ENCODE peak calls at places on chromosomes 3 and 15, in nine cellular contexts. One of them, this sample, is unnamed.

GRCh38 chr3:177439729-177440269 is 242.5 kb upstream of the TBL1XR1 start:
- DNase-seq in IMR-90: peak
- DNase-seq in astrocyte: peak
- DNase-seq in choroid plexus epithelial cell: no peak
- DNase-seq in endodermal cell: no peak
- DNase-seq in cardiac muscle cell: no peak
- DNase-seq in fibroblast of mammary gland: peak
- DNase-seq in HFF-Myc: no peak
- DNase-seq in GM06990: no peak
- DNase-seq in this sample: peak

GRCh38 chr3:71061037-71061436 is 522.5 kb downstream of the FOXP1 start:
- DNase-seq in choroid plexus epithelial cell: no peak
- DNase-seq in astrocyte: no peak
- DNase-seq in cardiac muscle cell: no peak
- DNase-seq in HFF-Myc: no peak
- DNase-seq in fibroblast of mammary gland: no peak
- DNase-seq in endodermal cell: no peak
- DNase-seq in IMR-90: no peak
- DNase-seq in GM06990: no peak
- DNase-seq in this sample: peak

GRCh38 chr15:41417418-41417811 is 520 bp downstream of the RTF1 start:
- DNase-seq in choroid plexus epithelial cell: peak
- DNase-seq in IMR-90: peak
- DNase-seq in HFF-Myc: no peak
- DNase-seq in endodermal cell: no peak
- DNase-seq in GM06990: no peak
- DNase-seq in fibroblast of mammary gland: peak
- DNase-seq in cardiac muscle cell: no peak
- DNase-seq in astrocyte: no peak
- DNase-seq in this sample: peak

GRCh38 chr3:118927449-118927848 is 107.2 kb downstream of the IGSF11 start:
- DNase-seq in endodermal cell: no peak
- DNase-seq in cardiac muscle cell: no peak
- DNase-seq in GM06990: no peak
- DNase-seq in IMR-90: no peak
- DNase-seq in choroid plexus epithelial cell: no peak
- DNase-seq in astrocyte: no peak
- DNase-seq in HFF-Myc: no peak
- DNase-seq in fibroblast of mammary gland: no peak
- DNase-seq in this sample: no peak

GRCh38 chr3:98630416-98630815 is 37.0 kb upstream of the CPOX start:
- DNase-seq in IMR-90: no peak
- DNase-seq in fibroblast of mammary gland: no peak
- DNase-seq in HFF-Myc: no peak
- DNase-seq in choroid plexus epithelial cell: no peak
- DNase-seq in GM06990: no peak
- DNase-seq in endodermal cell: no peak
- DNase-seq in cardiac muscle cell: no peak
- DNase-seq in astrocyte: no peak
- DNase-seq in this sample: no peak

GRCh38 chr15:71316911-71317310 is 201.6 kb downstream of the THSD4 start:
- DNase-seq in HFF-Myc: no peak
- DNase-seq in IMR-90: peak
- DNase-seq in choroid plexus epithelial cell: peak
- DNase-seq in cardiac muscle cell: no peak
- DNase-seq in endodermal cell: no peak
- DNase-seq in GM06990: no peak
- DNase-seq in fibroblast of mammary gland: no peak
- DNase-seq in astrocyte: no peak
- DNase-seq in this sample: no peak

GRCh38 chr3:28317438-28318022 is 31.0 kb upstream of the ZCWPW2 start:
- DNase-seq in cardiac muscle cell: peak
- DNase-seq in IMR-90: peak
- DNase-seq in HFF-Myc: no peak
- DNase-seq in astrocyte: peak
- DNase-seq in choroid plexus epithelial cell: peak
- DNase-seq in GM06990: no peak
- DNase-seq in endodermal cell: no peak
- DNase-seq in fibroblast of mammary gland: peak
- DNase-seq in this sample: peak

GRCh38 chr3:64674591-64675076 is 13.2 kb downstream of the ADAMTS9 start:
- DNase-seq in cardiac muscle cell: no peak
- DNase-seq in endodermal cell: peak
- DNase-seq in fibroblast of mammary gland: no peak
- DNase-seq in GM06990: no peak
- DNase-seq in choroid plexus epithelial cell: peak
- DNase-seq in astrocyte: peak
- DNase-seq in HFF-Myc: no peak
- DNase-seq in IMR-90: no peak
- DNase-seq in this sample: no peak

GRCh38 chr15:63291507-63291906 is 14.1 kb downstream of the APH1B start:
- DNase-seq in GM06990: no peak
- DNase-seq in cardiac muscle cell: no peak
- DNase-seq in fibroblast of mammary gland: peak
- DNase-seq in endodermal cell: no peak
- DNase-seq in choroid plexus epithelial cell: peak
- DNase-seq in HFF-Myc: no peak
- DNase-seq in IMR-90: peak
- DNase-seq in astrocyte: peak
- DNase-seq in this sample: peak

DNA sequence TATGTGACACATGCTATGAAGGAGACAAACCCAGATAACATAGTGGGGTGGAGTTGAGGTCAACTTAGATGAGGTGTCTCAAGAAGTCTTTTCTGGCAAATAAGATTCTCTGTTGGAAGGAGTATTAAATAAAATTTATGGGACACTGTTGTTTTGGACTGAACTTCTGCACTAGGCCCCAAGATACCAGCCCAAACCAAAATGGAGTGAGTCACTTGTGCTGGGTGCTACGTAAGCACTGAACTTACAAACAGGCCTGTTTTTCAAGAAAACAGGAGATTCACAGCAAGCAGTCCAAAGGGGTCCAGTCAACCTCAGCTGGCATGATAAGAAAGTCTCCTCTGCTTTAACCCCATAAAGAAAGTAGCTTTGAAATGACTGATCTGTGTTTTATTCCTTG is 18.6 kb downstream of the ACTC1 start:
- DNase-seq in endodermal cell: no peak
- DNase-seq in cardiac muscle cell: no peak
- DNase-seq in choroid plexus epithelial cell: no peak
- DNase-seq in GM06990: no peak
- DNase-seq in IMR-90: no peak
- DNase-seq in astrocyte: no peak
- DNase-seq in fibroblast of mammary gland: peak
- DNase-seq in HFF-Myc: no peak
- DNase-seq in this sample: no peak
- TF ChIP-seq CTCF in endodermal cell: no peak
- TF ChIP-seq CTCF in cardiac muscle cell: no peak
- TF ChIP-seq CTCF in choroid plexus epithelial cell: no peak
- TF ChIP-seq CTCF in GM06990: no peak
- TF ChIP-seq CTCF in IMR-90: no peak
- TF ChIP-seq CTCF in astrocyte: no peak
- TF ChIP-seq CTCF in fibroblast of mammary gland: no peak
- TF ChIP-seq CTCF in HFF-Myc: no peak
- TF ChIP-seq CTCF in this sample: no peak

GRCh38 chr15:74173545-74174215 is at the start of gene ISLR:
- DNase-seq in cardiac muscle cell: no peak
- DNase-seq in endodermal cell: peak
- DNase-seq in choroid plexus epithelial cell: peak
- DNase-seq in GM06990: no peak
- DNase-seq in HFF-Myc: no peak
- DNase-seq in IMR-90: peak
- DNase-seq in fibroblast of mammary gland: peak
- DNase-seq in astrocyte: peak
- DNase-seq in this sample: peak

GRCh38 chr15:74174966-74175270 is 1.4 kb downstream of the ISLR start:
- DNase-seq in choroid plexus epithelial cell: no peak
- DNase-seq in endodermal cell: peak
- DNase-seq in HFF-Myc: no peak
- DNase-seq in GM06990: no peak
- DNase-seq in IMR-90: no peak
- DNase-seq in astrocyte: no peak
- DNase-seq in cardiac muscle cell: no peak
- DNase-seq in fibroblast of mammary gland: no peak
- DNase-seq in this sample: no peak

GRCh38 chr15:74172751-74173544 is 562 bp upstream of the ISLR start:
- DNase-seq in choroid plexus epithelial cell: peak
- DNase-seq in GM06990: no peak
- DNase-seq in cardiac muscle cell: peak
- DNase-seq in endodermal cell: peak
- DNase-seq in fibroblast of mammary gland: peak
- DNase-seq in IMR-90: peak
- DNase-seq in astrocyte: peak
- DNase-seq in HFF-Myc: no peak
- DNase-seq in this sample: peak

GRCh38 chr15:74175271-74176191 is 2.0 kb downstream of the ISLR start:
- DNase-seq in astrocyte: no peak
- DNase-seq in fibroblast of mammary gland: no peak
- DNase-seq in GM06990: no peak
- DNase-seq in HFF-Myc: no peak
- DNase-seq in choroid plexus epithelial cell: no peak
- DNase-seq in IMR-90: no peak
- DNase-seq in cardiac muscle cell: no peak
- DNase-seq in endodermal cell: peak
- DNase-seq in this sample: no peak

GRCh38 chr15:74174216-74174965 is 881 bp downstream of the ISLR start:
- DNase-seq in IMR-90: no peak
- DNase-seq in HFF-Myc: no peak
- DNase-seq in cardiac muscle cell: no peak
- DNase-seq in fibroblast of mammary gland: no peak
- DNase-seq in choroid plexus epithelial cell: peak
- DNase-seq in GM06990: no peak
- DNase-seq in astrocyte: no peak
- DNase-seq in endodermal cell: peak
- DNase-seq in this sample: peak
- H3K4me3 ChIP-seq in IMR-90: no peak
- H3K4me3 ChIP-seq in HFF-Myc: no peak
- H3K4me3 ChIP-seq in cardiac muscle cell: no peak
- H3K4me3 ChIP-seq in fibroblast of mammary gland: no peak
- H3K4me3 ChIP-seq in choroid plexus epithelial cell: peak
- H3K4me3 ChIP-seq in GM06990: no peak
- H3K4me3 ChIP-seq in astrocyte: no peak
- H3K4me3 ChIP-seq in endodermal cell: no peak
- H3K4me3 ChIP-seq in this sample: peak

DNA sequence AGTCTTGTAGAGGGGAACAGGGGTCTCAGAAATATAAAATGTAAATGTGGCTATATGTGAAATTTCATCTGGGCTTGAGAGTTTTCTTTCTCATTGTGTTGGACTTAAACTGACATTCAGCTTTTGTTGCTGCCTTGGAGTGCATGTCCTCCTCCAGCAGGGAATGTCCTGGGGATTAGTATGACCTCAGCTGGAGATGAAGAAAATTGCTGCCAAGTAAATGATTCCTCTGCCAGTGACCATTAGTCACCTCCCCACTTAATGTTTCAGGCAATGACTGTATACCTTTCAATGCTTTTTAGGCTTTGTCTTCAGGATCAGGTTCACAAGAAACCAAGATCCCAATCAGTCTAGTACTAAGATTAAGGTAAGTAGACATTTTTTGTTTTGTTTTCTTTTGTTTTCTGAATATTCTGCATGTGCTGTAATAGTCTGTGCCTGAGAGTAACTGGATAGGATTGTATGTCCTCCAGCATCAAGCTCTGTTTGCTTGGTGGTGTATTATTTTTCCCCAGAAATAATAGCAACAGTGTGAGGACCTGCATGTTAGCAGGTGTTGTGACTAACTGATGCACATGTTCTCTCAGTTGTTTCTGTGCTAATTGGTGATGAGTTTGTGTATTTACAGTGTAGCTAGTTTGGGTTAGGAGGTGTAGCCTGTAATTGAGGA is 18.1 kb upstream of the SLC22A13 start:
- DNase-seq in astrocyte: peak
- DNase-seq in endodermal cell: no peak
- DNase-seq in choroid plexus epithelial cell: peak
- DNase-seq in GM06990: no peak
- DNase-seq in fibroblast of mammary gland: peak
- DNase-seq in cardiac muscle cell: peak
- DNase-seq in IMR-90: peak
- DNase-seq in HFF-Myc: peak
- DNase-seq in this sample: peak
- TF ChIP-seq CTCF in astrocyte: peak
- TF ChIP-seq CTCF in endodermal cell: no peak
- TF ChIP-seq CTCF in choroid plexus epithelial cell: peak
- TF ChIP-seq CTCF in GM06990: no peak
- TF ChIP-seq CTCF in fibroblast of mammary gland: peak
- TF ChIP-seq CTCF in cardiac muscle cell: peak
- TF ChIP-seq CTCF in IMR-90: peak
- TF ChIP-seq CTCF in HFF-Myc: no peak
- TF ChIP-seq CTCF in this sample: peak

DNA sequence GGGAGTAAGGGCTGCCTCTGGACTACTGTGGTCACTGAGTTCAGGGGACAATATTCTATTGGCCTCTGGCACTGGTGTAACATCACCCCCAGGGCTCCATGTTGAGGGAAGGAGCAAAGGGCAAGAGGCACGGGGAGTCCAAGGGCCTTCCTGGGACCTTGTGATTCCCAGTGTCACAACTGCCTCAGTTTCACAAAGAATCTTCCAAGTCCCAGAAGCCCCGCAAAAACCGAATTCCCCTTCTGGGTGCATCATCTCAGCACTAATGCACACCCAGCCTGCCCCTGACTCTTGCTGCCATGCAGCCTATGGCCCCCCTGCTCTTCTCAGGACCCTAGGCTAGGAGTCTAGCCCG is 5.5 kb downstream of the AMOTL2 start:
- DNase-seq in choroid plexus epithelial cell: no peak
- DNase-seq in GM06990: no peak
- DNase-seq in astrocyte: no peak
- DNase-seq in HFF-Myc: no peak
- DNase-seq in IMR-90: no peak
- DNase-seq in fibroblast of mammary gland: no peak
- DNase-seq in cardiac muscle cell: no peak
- DNase-seq in endodermal cell: peak
- DNase-seq in this sample: no peak
- H3K4me3 ChIP-seq in choroid plexus epithelial cell: no peak
- H3K4me3 ChIP-seq in GM06990: no peak
- H3K4me3 ChIP-seq in astrocyte: no peak
- H3K4me3 ChIP-seq in HFF-Myc: no peak
- H3K4me3 ChIP-seq in IMR-90: no peak
- H3K4me3 ChIP-seq in fibroblast of mammary gland: no peak
- H3K4me3 ChIP-seq in cardiac muscle cell: no peak
- H3K4me3 ChIP-seq in endodermal cell: peak
- H3K4me3 ChIP-seq in this sample: no peak

This sample was measured in fibroblast of the aortic adventitia.